ENCODE peak calls at places on chromosomes 5 and 9, in five cellular contexts. S, Y, B, L and X are unnamed samples.

GRCh38 chr5:111537153-111538024 is 25.1 kb upstream of the STARD4 start:
- DNase-seq in B (no peak), Y (no peak), S (no peak), L (peak; percentile 78), X (no peak)

GRCh38 chr9:113131689-113132151 is 19.1 kb upstream of the SLC31A2 start:
- DNase-seq in S (no peak), Y (no peak), B (peak; percentile 34), L (peak; percentile 37), X (peak; percentile 41)

GRCh38 chr9:136093995-136094881 is 851 bp downstream of the NACC2 start:
- DNase-seq in L (peak; percentile 31), S (peak; percentile 94), B (peak; percentile 41), Y (peak; percentile 72), X (peak; percentile 81)

GRCh38 chr5:34762321-34762871 is 76.6 kb upstream of the TTC23L start:
- DNase-seq in Y (no peak), L (peak; percentile 97), S (no peak), B (no peak), X (no peak)

GRCh38 chr5:138339086-138339456 is 1.0 kb downstream of the FAM53C start:
- DNase-seq in B (no peak), Y (no peak), S (no peak), L (no peak), X (no peak)

GRCh38 chr9:130200038-130200979 is 28.1 kb downstream of the NCS1 start:
- DNase-seq in Y (no peak), L (no peak), B (no peak), S (no peak), X (no peak)

GRCh38 chr5:2779459-2779858 is 28.0 kb upstream of the IRX2 start:
- DNase-seq in Y (no peak), L (no peak), B (no peak), S (no peak), X (peak; percentile 20)

GRCh38 chr5:6710078-6710477 is 3.2 kb upstream of the TENT4A start:
- DNase-seq in Y (no peak), S (no peak), L (no peak), B (no peak), X (no peak)

GRCh38 chr5:143471041-143471509 is 67.6 kb upstream of the NR3C1 start:
- DNase-seq in Y (no peak), S (no peak), L (peak; percentile 90), B (peak; percentile 31), X (no peak)

GRCh38 chr5:171494452-171495121 is 75.1 kb downstream of the FGF18 start:
- DNase-seq in L (peak; percentile 59), B (peak; percentile 36), S (peak; percentile 74), Y (peak; percentile 28), X (peak; percentile 79)

GRCh38 chr5:152514827-152515397 is 109.8 kb upstream of the NMUR2 start:
- DNase-seq in S (no peak), L (peak; percentile 11), B (no peak), Y (peak; percentile 18), X (peak; percentile 57)

GRCh38 chr5:114360816-114361723 is 800 bp upstream of the KCNN2 start:
- DNase-seq in S (peak; percentile 51), L (peak; percentile 35), B (no peak), Y (no peak), X (peak; percentile 11)

GRCh38 chr9:91100878-91101450 is 260.8 kb downstream of the AUH start:
- DNase-seq in S (peak; percentile 92), L (peak; percentile 35), B (peak; percentile 27), Y (peak; percentile 65), X (no peak)

GRCh38 chr5:37248970-37249819 is at the start of gene CPLANE1:
- DNase-seq in Y (peak; percentile 53), B (peak; percentile 56), L (peak; percentile 74), S (peak; percentile 88), X (peak; percentile 61)

GRCh38 chr9:96852676-96853075 is 1.6 kb downstream of the ZNF782 start:
- DNase-seq in Y (no peak), S (no peak), L (peak; percentile 10), B (no peak), X (no peak)

GRCh38 chr5:2266668-2267240 is 384.0 kb upstream of the IRX4 start:
- DNase-seq in L (no peak), S (no peak), Y (no peak), B (no peak), X (no peak)

GRCh38 chr9:106859957-106860715 is 2.8 kb upstream of the ZNF462 start:
- DNase-seq in Y (no peak), L (no peak), S (peak; percentile 72), B (no peak), X (peak; percentile 90)

GRCh38 chr9:127862075-127863011 is 7.9 kb upstream of the ENG start:
- DNase-seq in S (peak; percentile 89), L (no peak), Y (no peak), B (no peak), X (no peak)

GRCh38 chr5:113179156-113179555 is 202.6 kb downstream of the DCP2 start:
- DNase-seq in S (no peak), Y (no peak), B (no peak), L (no peak), X (no peak)

GRCh38 chr9:79542735-79543504 is 28.8 kb upstream of the TLE4 start:
- DNase-seq in Y (no peak), S (no peak), B (no peak), L (no peak), X (no peak)

GRCh38 chr5:141852448-141852847 is 25.8 kb downstream of the PCDH1 start:
- DNase-seq in S (no peak), L (no peak), B (no peak), Y (no peak), X (no peak)
- TF ChIP-seq CTCF in S (no peak), L (no peak), B (peak; percentile 15), Y (no peak), X (no peak)

DNA sequence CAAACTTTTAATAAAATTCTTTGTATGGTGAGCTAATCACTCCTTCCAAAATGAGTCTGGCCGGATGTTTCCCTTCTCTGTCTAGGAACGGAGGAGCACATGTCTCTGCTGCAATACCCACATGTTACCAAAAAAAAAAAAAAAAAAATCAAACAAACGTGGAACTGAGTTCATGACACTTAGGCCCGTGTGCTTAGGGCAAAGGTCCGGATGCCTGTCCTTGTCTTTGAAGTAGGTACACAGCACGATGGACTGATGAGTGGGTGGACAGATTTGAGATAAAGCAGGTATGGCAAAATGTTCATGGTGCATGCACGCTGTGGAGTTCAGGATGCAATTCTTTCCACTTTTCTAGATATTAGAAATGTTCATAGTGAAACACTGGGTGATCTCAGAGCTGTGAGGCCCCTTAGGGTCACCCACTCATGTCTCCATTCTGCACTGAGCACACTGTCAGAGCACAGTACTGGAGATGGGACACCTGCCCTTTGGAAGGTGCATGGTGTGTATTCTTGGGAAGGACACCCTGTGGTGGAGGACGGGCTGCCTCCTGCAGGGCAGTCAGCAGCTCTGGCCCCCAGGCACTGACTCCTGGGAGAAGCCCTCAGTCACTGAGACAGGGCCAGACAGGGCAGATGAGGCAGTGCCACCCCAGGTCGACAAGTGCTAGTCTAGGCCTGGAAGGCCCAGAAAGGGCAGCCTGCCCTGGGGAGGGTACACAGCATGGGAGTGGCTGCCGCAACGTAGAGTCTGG is 43.6 kb downstream of the GADD45G start:
- DNase-seq in Y (peak; percentile 93), B (no peak), L (no peak), S (no peak), X (no peak)
- H3K27ac ChIP-seq in Y (peak overlapping the region; percentile 68), B (no peak overlapping the region), L (no peak overlapping the region), S (no peak overlapping the region), X (no peak overlapping the region)

GRCh38 chr9:3177921-3178320 is 334.0 kb upstream of the PUM3 start:
- DNase-seq in L (no peak), Y (no peak), S (no peak), B (no peak), X (no peak)

GRCh38 chr9:3179716-3180115 is 335.8 kb upstream of the PUM3 start:
- DNase-seq in Y (no peak), B (no peak), S (no peak), L (no peak), X (no peak)

GRCh38 chr9:3177362-3177761 is 333.5 kb upstream of the PUM3 start:
- DNase-seq in S (no peak), B (no peak), L (no peak), Y (peak; percentile 91), X (no peak)

GRCh38 chr9:3180696-3181048 is 336.8 kb upstream of the PUM3 start:
- DNase-seq in B (no peak), L (no peak), Y (no peak), S (no peak), X (no peak)

DNA sequence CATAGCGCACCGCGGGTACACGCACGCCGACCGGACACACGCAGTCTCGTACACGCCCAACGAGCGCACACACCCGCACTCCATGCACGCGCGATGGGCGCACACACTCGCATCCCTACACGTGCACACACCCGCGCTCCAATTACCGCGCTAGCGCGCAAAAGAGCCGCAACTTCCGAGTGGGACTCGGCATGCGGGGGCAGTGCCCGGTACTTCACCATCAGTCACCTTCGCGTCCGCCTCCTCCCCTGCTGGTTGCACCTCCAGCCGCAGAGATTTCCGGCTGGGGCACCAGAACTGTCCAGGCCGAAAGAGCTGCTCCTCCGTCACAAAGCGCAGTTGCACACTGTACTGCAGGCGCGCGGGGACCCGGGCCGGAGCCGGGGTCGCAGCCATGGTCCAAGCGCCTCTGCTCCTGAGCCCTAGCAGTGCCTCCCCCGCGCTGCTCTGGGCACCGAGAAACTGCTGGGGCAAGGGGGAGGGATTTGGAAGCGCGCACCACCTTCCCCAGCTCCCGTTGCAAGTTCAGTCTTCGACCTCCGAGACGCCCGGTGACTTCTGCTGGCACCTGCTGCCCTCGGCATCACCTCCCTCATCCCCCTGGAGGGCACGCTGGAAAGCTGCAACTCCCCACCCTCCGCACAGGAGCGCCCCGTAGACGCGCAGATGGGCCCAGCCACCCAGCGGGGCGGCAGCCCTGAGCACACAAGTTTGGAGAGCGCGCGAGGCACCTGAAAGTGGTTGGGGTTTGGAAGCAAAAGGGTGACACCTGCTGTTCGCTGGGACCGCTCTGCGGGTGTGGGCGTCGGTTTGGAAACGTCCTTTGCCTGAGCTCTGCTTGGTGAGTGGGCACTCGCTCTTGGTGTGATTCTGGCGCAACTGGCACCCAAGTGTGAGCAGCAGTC is 337.4 kb upstream of the PUM3 start:
- DNase-seq in Y (peak; percentile 64), B (no peak), L (no peak), S (peak; percentile 55), X (peak; percentile 4)
- TF ChIP-seq CTCF in Y (peak; percentile 99), B (peak; percentile 47), L (no peak), S (peak; percentile 14), X (no peak)

GRCh38 chr9:86946712-86947145 is 577 bp downstream of the GAS1 start:
- DNase-seq in L (no peak), B (peak; percentile 36), S (no peak), Y (no peak), X (no peak)
- H3K27ac ChIP-seq in L (peak overlapping the region; percentile 93), B (no peak overlapping the region), S (peak overlapping the region; percentile 83), Y (no peak overlapping the region), X (peak overlapping the region; percentile 99)